ENCODE peak calls at places on chromosomes 1 and 21, in five cellular contexts. O is NCI-H460; R is left ventricle myocardium inferior; Y is activated CD4-positive, alpha-beta T cell treated with anti-CD3 and anti-CD28 coated beads for 4 hours; X is cardiac muscle cell. V is an unnamed sample.

GRCh38 chr1:150162862-150163706 is 13.4 kb downstream of the PLEKHO1 start:
- DNase-seq in O (peak; percentile 86), R (peak; percentile 83), Y (no peak), X (peak; percentile 95), V (peak; percentile 82)

GRCh38 chr1:205296154-205296553 is 25.4 kb downstream of the NUAK2 start:
- DNase-seq in O (no peak), R (no peak), Y (no peak), X (no peak), V (no peak)

GRCh38 chr21:30426732-30427131 is 1.0 kb upstream of the KRTAP13-3 start:
- DNase-seq in O (no peak), R (no peak), Y (no peak), X (no peak), V (no peak)

GRCh38 chr21:46667191-46667734 is 31.8 kb downstream of the PRMT2 start:
- DNase-seq in O (no peak), R (no peak), Y (no peak), X (peak; percentile 18), V (peak; percentile 27)

GRCh38 chr1:55284856-55285255 is 69.7 kb upstream of the USP24 start:
- DNase-seq in O (peak; percentile 47), R (no peak), Y (no peak), X (peak; percentile 57), V (no peak)

GRCh38 chr1:6544831-6545230 is 9.5 kb downstream of the NOL9 start:
- DNase-seq in O (no peak), R (no peak), Y (peak; percentile 8), X (no peak), V (no peak)

GRCh38 chr1:43434256-43434655 is 19.5 kb downstream of the HYI start:
- DNase-seq in O (no peak), R (no peak), Y (no peak), X (no peak), V (no peak)

GRCh38 chr1:110674337-110675059 is at the start of gene KCNA3:
- DNase-seq in O (no peak), R (peak; percentile 19), Y (peak; percentile 64), X (peak; percentile 65), V (peak; percentile 58)

GRCh38 chr1:115251340-115251748 is 86.7 kb downstream of the NGF start:
- DNase-seq in O (no peak), R (no peak), Y (no peak), X (no peak), V (no peak)